ENCODE peak calls at places on chromosomes 16 and 17, in four cellular contexts. J, I, V and A are unnamed samples.

GRCh38 chr17:82914375-82914774 is 74.6 kb upstream of the ZNF750 start:
- DNase-seq in I (peak; percentile 23), J (no peak), V (no peak), A (no peak)

GRCh38 chr17:37743875-37744632 is 805 bp downstream of the HNF1B start:
- DNase-seq in J (no peak), I (no peak), V (no peak), A (no peak)

GRCh38 chr17:81854974-81855774 is 5.2 kb downstream of the P4HB start:
- DNase-seq in V (no peak), J (no peak), I (no peak), A (no peak)

GRCh38 chr17:60393840-60394529 is 2.1 kb upstream of the USP32 start:
- DNase-seq in J (no peak), V (no peak), I (no peak), A (no peak)

GRCh38 chr17:11932337-11932898 is 64.9 kb downstream of the ZNF18 start:
- DNase-seq in J (no peak), V (no peak), I (no peak), A (no peak)

GRCh38 chr17:31811021-31811565 is 48.0 kb downstream of the COPRS start:
- DNase-seq in J (no peak), V (peak; percentile 59), I (peak; percentile 60), A (no peak)

GRCh38 chr17:17943281-17943984 is 28.8 kb downstream of the TOM1L2 start:
- DNase-seq in V (no peak), I (no peak), J (no peak), A (no peak)

GRCh38 chr17:7854078-7854777 is 638 bp upstream of the TMEM88 start:
- DNase-seq in V (no peak), I (no peak), J (no peak), A (no peak)

GRCh38 chr16:1785846-1786170 is 3.0 kb downstream of the NUBP2 start:
- DNase-seq in J (no peak), I (no peak), V (no peak), A (no peak)

GRCh38 chr17:33725675-33726271 is 432.7 kb upstream of the ASIC2 start:
- DNase-seq in I (peak; percentile 27), J (peak; percentile 18), V (peak; percentile 15), A (peak; percentile 20)